ENCODE peak calls at places on chromosomes 7 and 10, in six cellular contexts. V, F, B, L, C and S are unnamed samples.

GRCh38 chr7:7550663-7551062 is 15.0 kb upstream of the COL28A1 start:
- DNase-seq in F (no peak), C (no peak), B (no peak), V (no peak), L (no peak), S (no peak)

GRCh38 chr7:121045090-121045489 is 56.6 kb downstream of the CPED1 start:
- DNase-seq in C (no peak), V (no peak), F (no peak), L (no peak), B (no peak), S (no peak)

GRCh38 chr7:12939694-12940093 is 252.3 kb downstream of the ARL4A start:
- DNase-seq in L (no peak), V (no peak), F (no peak), C (no peak), B (no peak), S (no peak)

GRCh38 chr10:100728928-100729876 is 16.2 kb upstream of the PAX2 start:
- DNase-seq in F (peak), V (no peak), B (no peak), L (no peak), C (no peak), S (no peak)

GRCh38 chr10:4883079-4883739 is 57.2 kb downstream of the AKR1E2 start:
- DNase-seq in F (peak), B (no peak), L (no peak), V (no peak), C (peak), S (no peak)

GRCh38 chr7:155864271-155864985 is 52.2 kb upstream of the SHH start:
- DNase-seq in V (no peak), C (no peak), B (no peak), F (no peak), L (peak), S (no peak)

GRCh38 chr10:30553625-30554442 is 75.7 kb downstream of the LYZL2 start:
- DNase-seq in F (peak), B (no peak), V (peak), C (no peak), L (peak), S (no peak)

GRCh38 chr10:90430186-90430585 is 427.7 kb downstream of the HTR7 start:
- DNase-seq in L (no peak), B (no peak), V (no peak), C (no peak), F (no peak), S (no peak)

GRCh38 chr7:71871446-71871845 is 540.7 kb downstream of the CALN1 start:
- DNase-seq in B (no peak), L (no peak), F (no peak), V (no peak), C (no peak), S (no peak)

GRCh38 chr10:81876253-81876731 is 1.3 kb downstream of the NRG3 start:
- DNase-seq in C (no peak), L (no peak), B (no peak), F (no peak), V (no peak), S (no peak)

GRCh38 chr10:51073461-51074237 is 638 bp upstream of the PRKG1 start:
- DNase-seq in V (peak), L (no peak), B (no peak), F (peak), C (no peak), S (no peak)

GRCh38 chr7:2894118-2894940 is 50.2 kb upstream of the GNA12 start:
- DNase-seq in V (no peak), C (no peak), L (no peak), F (no peak), B (peak), S (no peak)

GRCh38 chr10:98608417-98608816 is 161.7 kb upstream of the HPS1 start:
- DNase-seq in L (no peak), V (no peak), C (no peak), F (peak), B (no peak), S (peak)

GRCh38 chr7:97748482-97748881 is 16.6 kb downstream of the TAC1 start:
- DNase-seq in F (no peak), B (no peak), V (no peak), C (no peak), L (no peak), S (no peak)

GRCh38 chr10:6669269-6669859 is 89.3 kb upstream of the PRKCQ start:
- DNase-seq in F (peak), B (no peak), C (no peak), L (no peak), V (no peak), S (no peak)

GRCh38 chr7:88361357-88361756 is 54.7 kb upstream of the STEAP4 start:
- DNase-seq in V (no peak), L (no peak), C (no peak), B (no peak), F (no peak), S (no peak)

GRCh38 chr7:90850516-90850915 is 254.4 kb downstream of the CDK14 start:
- DNase-seq in V (no peak), C (no peak), B (no peak), F (no peak), L (no peak), S (no peak)

GRCh38 chr7:4043988-4044387 is 638.1 kb upstream of the FOXK1 start:
- DNase-seq in F (no peak), L (no peak), B (no peak), C (no peak), V (no peak), S (no peak)

GRCh38 chr7:48389977-48390376 is 218.7 kb downstream of the ABCA13 start:
- DNase-seq in L (no peak), C (peak), V (no peak), F (peak), B (no peak), S (no peak)

GRCh38 chr7:79709574-79710409 is 256.3 kb upstream of the MAGI2 start:
- DNase-seq in L (no peak), V (no peak), F (peak), B (no peak), C (peak), S (no peak)

GRCh38 chr10:83692196-83692595 is 447.1 kb upstream of the GHITM start:
- DNase-seq in F (no peak), C (no peak), B (no peak), L (no peak), V (no peak), S (no peak)

GRCh38 chr7:69739906-69740545 is 141.8 kb downstream of the AUTS2 start:
- DNase-seq in F (peak), B (no peak), V (no peak), C (peak), L (no peak), S (peak)

GRCh38 chr10:43979551-43979950 is 330.9 kb upstream of the ZNF32 start:
- DNase-seq in C (no peak), F (no peak), V (no peak), L (no peak), B (no peak), S (no peak)

GRCh38 chr7:119783799-119784198 is 489.2 kb upstream of the KCND2 start:
- DNase-seq in L (no peak), C (peak), V (peak), B (no peak), F (peak), S (no peak)

GRCh38 chr7:142891490-142892082 is 6.0 kb upstream of the TRPV6 start:
- DNase-seq in B (no peak), F (no peak), V (no peak), C (no peak), L (peak), S (no peak)
- H3K27ac ChIP-seq in B (no peak), F (no peak), V (no peak), C (no peak), L (no peak), S (no peak)

GRCh38 chr10:125062244-125063208 is 97.8 kb downstream of the CTBP2 start:
- DNase-seq in B (no peak), L (no peak), V (no peak), F (peak), C (no peak), S (no peak)

GRCh38 chr10:125061557-125062243 is 98.7 kb downstream of the CTBP2 start:
- DNase-seq in F (no peak), L (no peak), B (no peak), C (no peak), V (no peak), S (no peak)

GRCh38 chr10:125060486-125060850 is 99.9 kb downstream of the CTBP2 start:
- DNase-seq in B (no peak), L (no peak), F (no peak), V (no peak), C (no peak), S (peak)

GRCh38 chr10:125060038-125060437 is 100.3 kb downstream of the CTBP2 start:
- DNase-seq in L (no peak), B (no peak), C (no peak), V (no peak), F (peak), S (no peak)

GRCh38 chr10:125060851-125061556 is 99.4 kb downstream of the CTBP2 start:
- DNase-seq in L (peak), B (peak), V (peak), F (peak), C (no peak), S (peak)
- H3K27ac ChIP-seq in L (peak), B (no peak), V (peak), F (peak), C (no peak), S (peak)

DNA sequence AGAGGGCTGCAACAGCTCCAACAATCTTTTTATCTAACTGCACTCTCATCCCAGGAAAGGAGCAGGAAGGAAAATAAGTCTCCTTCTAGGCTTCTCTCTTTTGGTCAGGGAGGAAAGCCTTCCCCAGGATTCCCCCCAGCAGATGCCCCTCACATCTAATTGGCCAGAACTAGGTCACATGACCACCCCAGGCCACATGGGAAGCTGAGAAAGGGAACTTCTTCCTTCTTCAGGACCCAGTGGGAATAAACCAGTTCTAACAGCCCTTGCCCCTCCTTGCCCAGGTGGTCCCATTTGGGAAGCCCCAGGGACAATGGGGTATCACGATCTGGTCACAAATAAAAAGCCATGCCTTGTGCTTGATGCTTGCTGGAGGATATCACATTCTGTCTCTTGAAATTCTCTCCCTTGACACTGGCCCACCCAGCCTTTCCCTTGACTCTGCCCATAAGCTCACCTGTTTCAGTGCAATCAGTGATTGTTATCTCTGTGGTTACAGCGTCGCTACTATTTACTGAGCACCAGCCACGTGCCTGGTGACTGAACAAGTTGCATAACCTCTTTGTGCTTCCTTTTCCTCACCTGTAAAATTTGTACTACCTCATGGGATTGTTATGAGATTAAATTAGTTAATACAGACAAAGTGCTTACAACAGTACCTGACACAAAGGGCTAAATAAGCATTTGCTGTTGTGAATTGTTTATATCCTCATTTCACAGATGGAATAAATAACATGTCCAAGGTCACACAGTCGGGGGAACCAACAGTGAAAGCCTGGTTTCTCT is 9.0 kb upstream of the TACR2 start:
- DNase-seq in F (no peak), B (no peak), C (peak), L (no peak), V (no peak), S (no peak)
- H3K27ac ChIP-seq in F (no peak), B (peak), C (no peak), L (no peak), V (no peak), S (no peak)

DNA sequence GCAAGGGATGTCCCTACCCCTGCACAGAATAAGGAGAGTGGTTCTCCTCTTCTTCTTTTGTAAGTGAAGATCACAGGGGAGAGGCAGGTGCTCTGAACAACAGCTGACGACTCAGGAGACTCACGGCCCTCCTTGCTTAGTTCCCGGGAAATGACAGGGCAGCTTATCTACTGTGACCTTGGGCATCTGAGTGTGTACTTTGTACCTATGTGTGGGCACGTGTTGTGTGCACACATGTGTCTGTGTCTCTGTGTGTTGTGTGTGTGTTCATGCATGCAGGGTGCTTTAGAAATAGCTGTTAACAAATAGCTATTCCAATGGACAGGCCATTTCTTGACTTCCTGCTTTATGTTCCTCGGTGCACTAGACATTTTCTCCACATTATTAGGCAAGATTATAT is 80.5 kb upstream of the NPS start:
- DNase-seq in L (no peak), C (no peak), F (no peak), V (no peak), B (no peak), S (no peak)
- H3K27ac ChIP-seq in L (no peak), C (no peak), F (no peak), V (no peak), B (no peak), S (no peak)

GRCh38 chr10:103447187-103447586 is 5.0 kb downstream of the CALHM2 start:
- DNase-seq in V (no peak), F (no peak), C (no peak), B (no peak), L (no peak), S (no peak)

GRCh38 chr10:103449208-103450144 is 2.7 kb downstream of the CALHM2 start:
- DNase-seq in F (no peak), B (no peak), C (no peak), L (no peak), V (peak), S (no peak)

GRCh38 chr10:103451091-103451801 is 924 bp downstream of the CALHM2 start:
- DNase-seq in F (peak), C (no peak), V (peak), L (peak), B (peak), S (peak)

GRCh38 chr10:103450201-103450695 is 1.9 kb downstream of the CALHM2 start:
- DNase-seq in V (no peak), F (no peak), C (no peak), L (no peak), B (no peak), S (no peak)

GRCh38 chr10:103448751-103449150 is 3.4 kb downstream of the CALHM2 start:
- DNase-seq in F (peak), L (no peak), C (no peak), V (peak), B (no peak), S (no peak)
- H3K27ac ChIP-seq in F (peak), L (no peak), C (no peak), V (peak), B (no peak), S (no peak)

GRCh38 chr7:151697515-151697895 is 177.8 kb upstream of the RHEB start:
- DNase-seq in V (no peak), L (no peak), B (no peak), C (no peak), F (no peak), S (no peak)
- H3K27ac ChIP-seq in V (no peak), L (no peak), B (no peak), C (no peak), F (no peak), S (no peak)